ENCODE peak calls at places on chromosomes 5 and 9, in eight cellular contexts. M is ascending aorta, U is brain microvascular endothelial cell, E is fibroblast of lung, W is stomach, K is suprapubic skin, G is neural progenitor cell, S is mammary epithelial cell. F is an unnamed sample.

GRCh38 chr9:126106404-126106803 is 220.2 kb upstream of the MVB12B start:
- DNase-seq in M (no peak), U (no peak), E (no peak), W (no peak), K (no peak), G (no peak), S (no peak), F (no peak)

GRCh38 chr5:56498759-56499395 is 265.7 kb upstream of the ANKRD55 start:
- DNase-seq in M (no peak), U (no peak), E (no peak), W (no peak), K (no peak), G (no peak), S (no peak), F (no peak)

GRCh38 chr5:31825775-31826068 is 186.8 kb downstream of the PDZD2 start:
- DNase-seq in M (no peak), U (no peak), E (no peak), W (no peak), K (no peak), G (no peak), S (no peak), F (no peak)

GRCh38 chr5:62596096-62596495 is 17.5 kb downstream of the LRRC70 start:
- DNase-seq in M (no peak), U (no peak), E (no peak), W (no peak), K (no peak), G (no peak), S (no peak), F (no peak)

GRCh38 chr5:108898257-108898656 is 150.6 kb downstream of the FER start:
- DNase-seq in M (no peak), U (no peak), E (no peak), W (no peak), K (no peak), G (no peak), S (no peak), F (no peak)

GRCh38 chr5:59039003-59039295 is 456.1 kb downstream of the RAB3C start:
- DNase-seq in M (no peak), U (no peak), E (no peak), W (no peak), K (no peak), G (peak), S (no peak), F (no peak)

GRCh38 chr5:139880416-139881144 is 85.0 kb downstream of the PSD2 start:
- DNase-seq in M (no peak), U (no peak), E (peak), W (no peak), K (no peak), G (no peak), S (no peak), F (no peak)

GRCh38 chr5:77630246-77631165 is 8.0 kb downstream of the OTP start:
- DNase-seq in M (no peak), U (no peak), E (no peak), W (peak), K (no peak), G (peak), S (peak), F (peak)

GRCh38 chr9:35728041-35728971 is 3.7 kb downstream of the TLN1 start:
- DNase-seq in M (peak), U (peak), E (peak), W (peak), K (no peak), G (peak), S (peak), F (peak)

GRCh38 chr5:122999947-123000563 is 36.5 kb downstream of the PPIC start:
- DNase-seq in M (no peak), U (peak), E (peak), W (peak), K (no peak), G (peak), S (no peak), F (peak)

GRCh38 chr5:121962347-121962670 is 534 bp downstream of the SRFBP1 start:
- DNase-seq in M (no peak), U (no peak), E (no peak), W (no peak), K (no peak), G (no peak), S (no peak), F (no peak)

GRCh38 chr9:38108326-38108725 is 39.3 kb upstream of the SHB start:
- DNase-seq in M (no peak), U (no peak), E (no peak), W (peak), K (no peak), G (no peak), S (no peak), F (no peak)

GRCh38 chr5:116600876-116601275 is 26.3 kb upstream of the SEMA6A start:
- DNase-seq in M (no peak), U (peak), E (peak), W (no peak), K (no peak), G (no peak), S (peak), F (no peak)

GRCh38 chr5:16418471-16418922 is 47.1 kb downstream of the ZNF622 start:
- DNase-seq in M (no peak), U (no peak), E (no peak), W (no peak), K (no peak), G (peak), S (no peak), F (no peak)

GRCh38 chr9:35452481-35452880 is 37.4 kb upstream of the RUSC2 start:
- DNase-seq in M (no peak), U (no peak), E (peak), W (no peak), K (no peak), G (no peak), S (no peak), F (no peak)

GRCh38 chr9:26244661-26245060 is 566.4 kb upstream of the TUSC1 start:
- DNase-seq in M (no peak), U (no peak), E (no peak), W (no peak), K (no peak), G (no peak), S (no peak), F (no peak)

GRCh38 chr5:102975457-102976182 is 144.3 kb downstream of the GIN1 start:
- DNase-seq in M (no peak), U (peak), E (peak), W (no peak), K (no peak), G (no peak), S (peak), F (no peak)

GRCh38 chr5:26329562-26330189 is 708.7 kb downstream of the CDH9 start:
- DNase-seq in M (no peak), U (no peak), E (no peak), W (no peak), K (no peak), G (peak), S (no peak), F (no peak)

GRCh38 chr9:78131969-78132687 is 100.5 kb upstream of the GNAQ start:
- DNase-seq in M (no peak), U (peak), E (no peak), W (no peak), K (no peak), G (no peak), S (peak), F (no peak)

GRCh38 chr5:1294839-1295649 is at the start of gene TERT:
- DNase-seq in M (no peak), U (no peak), E (no peak), W (peak), K (peak), G (peak), S (no peak), F (no peak)

GRCh38 chr5:124234022-124234899 is 512.2 kb downstream of the ZNF608 start:
- DNase-seq in M (no peak), U (no peak), E (no peak), W (no peak), K (no peak), G (no peak), S (no peak), F (no peak)

GRCh38 chr5:139951296-139951924 is 91.7 kb downstream of the NRG2 start:
- DNase-seq in M (no peak), U (no peak), E (no peak), W (no peak), K (no peak), G (no peak), S (no peak), F (no peak)

GRCh38 chr5:160260881-160261815 is 31.8 kb downstream of the FABP6 start:
- DNase-seq in M (no peak), U (peak), E (peak), W (peak), K (no peak), G (peak), S (no peak), F (peak)

GRCh38 chr5:169037478-169037877 is 263.5 kb downstream of the SLIT3 start:
- DNase-seq in M (no peak), U (no peak), E (no peak), W (no peak), K (no peak), G (peak), S (no peak), F (no peak)

GRCh38 chr5:139985733-139986132 is 57.4 kb downstream of the NRG2 start:
- DNase-seq in M (no peak), U (peak), E (no peak), W (no peak), K (no peak), G (peak), S (peak), F (no peak)

GRCh38 chr9:79880626-79881025 is 308.9 kb downstream of the TLE4 start:
- DNase-seq in M (no peak), U (no peak), E (no peak), W (no peak), K (no peak), G (no peak), S (no peak), F (no peak)

GRCh38 chr5:137595680-137596079 is 96.6 kb upstream of the SPOCK1 start:
- DNase-seq in M (no peak), U (no peak), E (no peak), W (no peak), K (no peak), G (no peak), S (no peak), F (no peak)

GRCh38 chr9:108536836-108537601 is 318.8 kb downstream of the ACTL7B start:
- DNase-seq in M (no peak), U (no peak), E (no peak), W (no peak), K (no peak), G (no peak), S (peak), F (no peak)

GRCh38 chr9:112380771-112381181 is 868 bp downstream of the HSDL2 start:
- DNase-seq in M (no peak), U (peak), E (peak), W (no peak), K (no peak), G (no peak), S (peak), F (no peak)
- H3K27ac ChIP-seq in M (peak), U (peak), E (peak), W (peak), K (peak), G (no peak), S (peak), F (peak)

GRCh38 chr5:179494774-179495173 is 55.6 kb upstream of the RUFY1 start:
- DNase-seq in M (no peak), U (no peak), E (no peak), W (no peak), K (no peak), G (no peak), S (no peak), F (no peak)

GRCh38 chr5:179497636-179498365 is 52.6 kb upstream of the RUFY1 start:
- DNase-seq in M (no peak), U (no peak), E (no peak), W (no peak), K (no peak), G (no peak), S (no peak), F (no peak)

GRCh38 chr5:179495906-179496455 is 54.4 kb upstream of the RUFY1 start:
- DNase-seq in M (no peak), U (no peak), E (no peak), W (no peak), K (no peak), G (no peak), S (no peak), F (no peak)
- TF ChIP-seq CTCF in M (no peak), U (no peak), E (no peak), W (no peak), K (no peak), G (peak), S (peak), F (no peak)

GRCh38 chr9:116156621-116157314 is 3.2 kb downstream of the PAPPA start:
- DNase-seq in M (peak), U (peak), E (peak), W (peak), K (peak), G (peak), S (no peak), F (peak)
- H3K27ac ChIP-seq in M (peak), U (peak), E (peak), W (peak), K (peak), G (no peak), S (no peak), F (peak)

GRCh38 chr9:113589407-113589806 is 125.9 kb downstream of the RGS3 start:
- DNase-seq in M (no peak), U (no peak), E (no peak), W (no peak), K (no peak), G (no peak), S (no peak), F (no peak)

GRCh38 chr9:113588936-113589335 is 125.4 kb downstream of the RGS3 start:
- DNase-seq in M (no peak), U (no peak), E (no peak), W (no peak), K (no peak), G (no peak), S (no peak), F (no peak)

GRCh38 chr9:113585555-113585954 is 122.0 kb downstream of the RGS3 start:
- DNase-seq in M (no peak), U (no peak), E (no peak), W (no peak), K (no peak), G (no peak), S (peak), F (no peak)

GRCh38 chr9:113588242-113588810 is 124.8 kb downstream of the RGS3 start:
- DNase-seq in M (no peak), U (no peak), E (no peak), W (peak), K (no peak), G (no peak), S (no peak), F (no peak)

DNA sequence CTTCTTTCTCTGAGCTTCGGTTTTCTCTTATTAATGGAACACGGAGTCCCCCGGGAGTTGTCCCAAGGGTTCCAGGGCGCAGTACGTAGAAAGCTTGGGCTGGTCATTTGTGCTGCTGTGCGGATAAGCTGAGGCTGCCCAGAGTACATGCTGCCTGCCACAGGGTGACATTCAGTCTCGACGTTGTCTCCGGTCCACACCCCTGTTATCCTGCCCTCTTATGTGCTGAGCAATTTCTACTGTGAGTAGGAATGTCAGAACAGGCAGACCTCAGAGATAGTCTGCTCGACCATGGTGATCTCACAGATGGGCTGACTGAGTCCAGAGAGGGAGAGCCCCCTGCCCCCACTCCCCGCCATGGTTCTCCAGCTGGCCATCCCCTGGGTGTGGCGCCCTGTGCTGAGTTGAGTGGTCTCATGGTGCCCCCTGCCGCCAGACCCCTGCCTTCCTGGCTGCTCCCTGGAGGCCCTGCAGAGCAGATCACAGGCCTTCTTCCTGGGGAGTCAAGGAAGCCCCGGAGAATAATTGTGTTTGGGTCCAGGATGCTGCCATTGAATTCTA is 124.0 kb downstream of the RGS3 start:
- DNase-seq in M (no peak), U (peak), E (no peak), W (no peak), K (no peak), G (peak), S (no peak), F (no peak)
- TF ChIP-seq CTCF in M (peak), U (peak), E (peak), W (no peak), K (no peak), G (peak), S (no peak), F (no peak)

DNA sequence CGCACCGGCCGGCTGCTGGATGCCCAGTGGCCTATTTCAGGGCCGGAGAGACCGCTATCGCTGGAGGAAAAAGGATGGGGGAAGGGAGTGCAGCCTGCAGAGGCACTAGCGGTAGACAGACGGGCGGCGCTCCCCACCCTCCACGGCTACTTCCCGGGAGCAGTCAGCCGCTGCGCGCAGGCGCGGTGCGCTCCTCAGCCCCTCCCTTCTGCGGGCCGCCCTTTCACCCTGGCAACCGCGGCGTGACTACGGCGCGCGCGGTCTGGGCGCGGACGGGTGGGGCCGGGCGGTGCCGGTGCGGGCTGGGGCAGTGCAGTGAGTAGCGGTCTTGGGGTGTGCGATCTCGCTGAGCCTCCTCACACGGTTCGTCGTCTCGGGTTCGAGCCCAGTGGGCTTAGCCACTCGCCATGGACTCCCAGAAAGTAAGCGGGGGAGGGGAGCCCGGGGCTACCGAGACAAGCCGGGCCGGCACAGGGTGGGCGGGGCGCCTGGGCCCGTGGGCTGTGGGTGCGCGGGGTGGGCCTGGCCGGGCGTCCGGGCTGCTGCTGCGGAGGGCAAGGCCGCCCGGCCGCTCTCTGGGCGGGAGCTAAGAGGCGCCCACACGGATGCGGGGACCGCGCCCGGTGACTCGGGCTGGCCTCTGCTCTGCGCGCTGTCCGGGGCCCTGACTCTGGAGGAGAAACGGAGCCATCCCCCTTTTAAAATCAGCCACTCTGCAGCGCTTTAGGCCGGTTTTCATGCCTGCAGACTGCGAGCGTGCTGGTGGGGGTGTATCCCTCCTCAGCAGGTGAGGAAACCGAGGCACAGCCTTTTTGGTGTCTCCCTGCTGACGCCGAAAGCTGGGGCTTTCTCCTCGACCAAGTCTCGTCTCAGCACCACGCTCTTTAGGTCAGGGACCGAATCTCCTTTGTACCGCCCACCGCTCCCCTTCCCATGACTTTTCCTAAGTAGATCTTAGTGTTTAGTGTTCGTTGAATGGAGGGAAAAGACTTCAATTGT is at the start of gene FSD1L:
- DNase-seq in M (peak), U (peak), E (peak), W (peak), K (peak), G (peak), S (peak), F (peak)
- H3K27ac ChIP-seq in M (peak), U (peak), E (peak), W (peak), K (peak), G (peak), S (peak), F (peak)

GRCh38 chr5:72149742-72150141 is 42.5 kb downstream of the MAP1B start:
- DNase-seq in M (no peak), U (no peak), E (peak), W (no peak), K (no peak), G (no peak), S (no peak), F (no peak)
- TF ChIP-seq CTCF in M (peak), U (peak), E (peak), W (no peak), K (no peak), G (no peak), S (peak), F (no peak)